ENCODE peak calls at places on chromosomes 5 and 9, in five cellular contexts. V is naive thymus-derived CD4-positive, alpha-beta T cell; X is IMR-90; Z is A549; L is GM23338. I is an unnamed sample. For H3K4me1, the result is how much of the 10 kb centered on the place peaks cover.

GRCh38 chr5:58077387-58077786 is 382.5 kb downstream of the PLK2 start:
- DNase-seq in Z (no peak), L (no peak), X (no peak), V (no peak), I (no peak)

GRCh38 chr5:483434-484184 is 40.6 kb downstream of the EXOC3 start:
- DNase-seq in V (no peak), X (no peak), Z (no peak), L (no peak), I (no peak)

GRCh38 chr9:5510991-5511390 is 660 bp downstream of the PDCD1LG2 start:
- DNase-seq in X (peak), V (no peak), L (no peak), Z (no peak), I (no peak)

GRCh38 chr9:76255781-76256455 is 138.3 kb downstream of the RFK start:
- DNase-seq in Z (no peak), L (no peak), V (no peak), X (peak), I (no peak)

GRCh38 chr9:36211510-36211909 is 20.8 kb downstream of the CLTA start:
- DNase-seq in X (no peak), Z (no peak), L (no peak), V (no peak), I (no peak)

GRCh38 chr5:144566747-144567415 is 396.2 kb downstream of the KCTD16 start:
- DNase-seq in Z (no peak), V (no peak), X (peak), L (peak), I (no peak)

GRCh38 chr9:69076550-69076949 is 41.0 kb downstream of the FXN start:
- DNase-seq in X (no peak), Z (no peak), V (no peak), L (no peak), I (no peak)

GRCh38 chr5:395156-395920 is 47.6 kb upstream of the EXOC3 start:
- DNase-seq in X (peak), L (no peak), V (no peak), Z (no peak), I (no peak)

GRCh38 chr5:124935060-124935459 is 188.6 kb upstream of the ZNF608 start:
- DNase-seq in L (no peak), Z (no peak), V (no peak), X (no peak), I (peak)

GRCh38 chr5:89929834-89930233 is 479.7 kb downstream of the CETN3 start:
- DNase-seq in Z (no peak), V (no peak), X (no peak), L (no peak), I (no peak)

GRCh38 chr9:12935714-12936113 is 160.9 kb downstream of the LURAP1L start:
- DNase-seq in X (peak), Z (no peak), L (no peak), V (no peak), I (no peak)

GRCh38 chr9:17462869-17463464 is 115.9 kb upstream of the SH3GL2 start:
- DNase-seq in Z (peak), V (no peak), L (peak), X (peak), I (peak)

GRCh38 chr5:148988328-148988727 is 74.5 kb downstream of the SH3TC2 start:
- DNase-seq in Z (no peak), L (no peak), V (no peak), X (no peak), I (no peak)

GRCh38 chr5:17383526-17383925 is 114.5 kb upstream of the TAF11L2 start:
- DNase-seq in V (no peak), Z (no peak), L (no peak), X (no peak), I (no peak)

GRCh38 chr9:89591291-89592200 is 13.3 kb upstream of the GADD45G start:
- DNase-seq in X (no peak), Z (no peak), V (no peak), L (no peak), I (no peak)

GRCh38 chr9:120761011-120761410 is 32.2 kb downstream of the FBXW2 start:
- DNase-seq in L (no peak), X (no peak), V (no peak), Z (no peak), I (no peak)

GRCh38 chr9:134602547-134603362 is 38.8 kb upstream of the COL5A1 start:
- DNase-seq in V (no peak), X (peak), Z (peak), L (no peak), I (no peak)

GRCh38 chr5:171317225-171317624 is 8.2 kb downstream of the TLX3 start:
- DNase-seq in X (no peak), Z (no peak), L (no peak), V (no peak), I (no peak)

GRCh38 chr5:35651002-35651756 is 33.5 kb downstream of the SPEF2 start:
- DNase-seq in V (peak), Z (peak), L (peak), X (peak), I (peak)

GRCh38 chr5:55519001-55519400 is 15.8 kb downstream of the PLPP1 start:
- DNase-seq in V (no peak), Z (no peak), X (no peak), L (no peak), I (no peak)

GRCh38 chr5:64384761-64385160 is 121.1 kb upstream of the RGS7BP start:
- DNase-seq in L (peak), V (no peak), X (no peak), Z (no peak), I (no peak)

GRCh38 chr9:128706671-128707381 is 4.5 kb downstream of the PKN3 start:
- DNase-seq in V (no peak), X (no peak), L (no peak), Z (no peak), I (no peak)

GRCh38 chr5:91419571-91420537 is 36.7 kb upstream of the ARRDC3 start:
- DNase-seq in L (peak), X (peak), Z (peak), V (peak), I (peak)

GRCh38 chr9:129399301-129399990 is 221.4 kb upstream of the IER5L start:
- DNase-seq in Z (no peak), X (no peak), L (no peak), V (no peak), I (no peak)

GRCh38 chr5:123511290-123511647 is 708 bp upstream of the CSNK1G3 start:
- DNase-seq in L (peak), V (no peak), X (peak), Z (peak), I (no peak)

GRCh38 chr5:31692561-31693221 is 53.8 kb downstream of the PDZD2 start:
- DNase-seq in L (no peak), V (no peak), Z (no peak), X (no peak), I (no peak)

GRCh38 chr9:132412089-132412488 is 2.1 kb downstream of the CFAP77 start:
- DNase-seq in X (no peak), L (peak), Z (no peak), V (no peak), I (peak)

GRCh38 chr5:58412932-58413331 is 47.0 kb downstream of the PLK2 start:
- DNase-seq in Z (no peak), V (no peak), X (no peak), L (no peak), I (no peak)

GRCh38 chr9:97698865-97699264 is 1.7 kb upstream of the XPA start:
- DNase-seq in L (no peak), V (no peak), X (no peak), Z (no peak), I (no peak)

GRCh38 chr9:14313951-14314423 is at the start of gene NFIB:
- DNase-seq in L (peak), X (peak), V (no peak), Z (peak), I (no peak)

DNA sequence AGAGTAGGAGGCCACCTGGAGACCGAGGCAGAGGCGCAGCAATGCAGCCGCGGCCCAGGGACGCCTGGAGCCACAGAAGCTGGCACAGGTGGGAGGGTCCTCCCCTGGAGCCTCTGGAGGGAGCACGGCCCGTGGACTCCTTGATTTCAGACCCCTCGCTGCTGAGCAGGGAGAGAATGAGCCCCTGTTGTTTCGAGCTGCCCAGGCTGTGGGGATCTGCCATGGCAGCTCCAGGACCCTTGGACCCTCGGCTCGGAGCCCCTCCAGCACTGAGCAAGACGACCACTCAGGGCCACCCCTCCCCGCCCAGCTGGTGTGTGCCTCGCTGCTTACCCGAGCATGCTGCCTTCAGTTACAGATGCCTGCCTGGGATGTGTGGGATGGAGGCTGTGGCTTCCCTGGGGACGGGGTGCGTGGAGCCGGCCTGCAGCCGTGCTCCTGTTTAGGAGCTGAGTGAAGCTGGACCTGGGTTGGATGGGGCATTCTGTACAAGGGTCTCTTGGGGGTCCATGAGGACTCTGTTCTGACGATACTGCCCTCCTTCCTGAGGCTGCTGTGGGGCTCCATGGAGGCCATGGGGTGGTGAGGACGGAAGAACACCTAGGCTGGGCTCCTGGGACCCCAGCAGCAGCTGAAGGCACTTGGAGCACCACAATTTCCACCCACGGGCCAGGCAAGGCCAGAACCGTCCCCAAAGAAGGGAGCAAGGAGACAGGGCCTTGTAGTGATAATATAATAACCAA is 115.1 kb upstream of the LPCAT1 start:
- DNase-seq in Z (no peak), V (no peak), X (no peak), L (no peak), I (no peak)
- H3K4me1 ChIP-seq in Z (under half), V (under half), X (under half), L (under half), I (under half)

GRCh38 chr5:174448041-174448440 is 276.3 kb upstream of the MSX2 start:
- DNase-seq in X (no peak), L (no peak), Z (no peak), V (no peak), I (no peak)

GRCh38 chr5:174446446-174446845 is 277.9 kb upstream of the MSX2 start:
- DNase-seq in Z (no peak), V (no peak), L (no peak), X (no peak), I (no peak)

GRCh38 chr5:174448662-174449061 is 275.7 kb upstream of the MSX2 start:
- DNase-seq in X (peak), Z (no peak), L (no peak), V (no peak), I (no peak)

GRCh38 chr5:174444791-174445190 is 279.6 kb upstream of the MSX2 start:
- DNase-seq in V (no peak), X (no peak), L (no peak), Z (no peak), I (no peak)

DNA sequence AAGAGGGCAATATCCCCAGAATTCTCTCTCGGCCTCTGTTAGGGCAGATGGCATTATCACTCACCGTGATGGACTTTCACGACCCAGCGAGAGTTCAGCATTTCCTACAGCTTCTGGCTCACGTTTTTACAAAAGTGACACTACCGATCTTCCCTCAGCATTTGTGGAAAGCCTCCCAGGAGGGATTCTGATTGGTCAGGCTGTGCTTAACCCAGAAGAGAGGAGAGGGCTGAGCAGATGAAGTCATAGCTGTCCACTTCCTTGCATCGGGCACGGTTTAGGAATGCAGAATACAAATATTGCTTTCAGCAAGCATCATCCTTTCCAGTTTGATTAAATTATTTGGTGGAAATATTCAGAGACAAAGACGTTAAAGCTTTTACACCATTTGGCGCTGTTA is 277.4 kb upstream of the MSX2 start:
- DNase-seq in L (no peak), V (no peak), X (peak), Z (no peak), I (no peak)
- H3K4me3 ChIP-seq in L (no peak), V (no peak), X (no peak), Z (no peak), I (no peak)

DNA sequence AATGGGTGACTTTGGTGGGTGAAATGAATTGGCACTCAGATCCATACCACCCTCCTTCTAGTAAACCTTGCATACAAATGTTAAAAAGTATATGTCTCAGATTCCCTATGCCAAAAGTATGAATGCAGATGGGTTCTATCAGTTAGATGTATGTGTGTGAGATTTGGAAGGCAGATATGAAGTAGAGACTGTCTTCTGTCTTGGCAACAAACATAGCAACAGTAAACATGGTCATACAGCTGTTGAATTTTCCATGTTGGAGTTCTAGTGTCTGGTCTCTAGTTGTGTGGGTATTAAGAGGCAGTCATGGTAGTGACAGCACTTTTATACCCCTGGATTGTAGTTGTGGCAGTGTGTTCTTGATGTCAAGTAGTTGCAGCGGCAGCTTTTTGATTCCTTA is 125.6 kb upstream of the PITX1 start:
- DNase-seq in X (no peak), L (no peak), Z (no peak), V (no peak), I (no peak)
- H3K4me1 ChIP-seq in X (under half), L (under half), Z (under half), V (under half), I (under half)

GRCh38 chr5:150778517-150779396 is at the start of gene SMIM3:
- DNase-seq in V (peak), Z (peak), L (peak), X (peak), I (peak)
- H3K4me3 ChIP-seq in V (peak), Z (peak), L (peak), X (peak), I (peak)